ENCODE peak calls at places on chromosomes 2 and 18, in four cellular contexts. One of them, this sample, is unnamed.

GRCh38 chr2:184187421-184187971 is 410.8 kb upstream of the ZNF804A start:
- DNase-seq in aorta: no peak
- DNase-seq in fibroblast of the aortic adventitia: no peak
- DNase-seq in breast epithelium: no peak
- DNase-seq in this sample: no peak

GRCh38 chr18:58227361-58227930 is 183.4 kb downstream of the NEDD4L start:
- DNase-seq in aorta: no peak
- DNase-seq in fibroblast of the aortic adventitia: no peak
- DNase-seq in breast epithelium: no peak
- DNase-seq in this sample: no peak

GRCh38 chr2:217988014-217988839 is 14.6 kb downstream of the TNS1 start:
- DNase-seq in aorta: peak
- DNase-seq in fibroblast of the aortic adventitia: peak
- DNase-seq in breast epithelium: peak
- DNase-seq in this sample: peak

GRCh38 chr2:12502759-12503158 is 214.0 kb upstream of the TRIB2 start:
- DNase-seq in aorta: no peak
- DNase-seq in fibroblast of the aortic adventitia: no peak
- DNase-seq in breast epithelium: no peak
- DNase-seq in this sample: peak

GRCh38 chr2:47569658-47570398 is 166.9 kb downstream of the MSH2 start:
- DNase-seq in aorta: no peak
- DNase-seq in fibroblast of the aortic adventitia: no peak
- DNase-seq in breast epithelium: no peak
- DNase-seq in this sample: peak

GRCh38 chr2:158325031-158325781 is 131.3 kb downstream of the CCDC148 start:
- DNase-seq in aorta: no peak
- DNase-seq in fibroblast of the aortic adventitia: peak
- DNase-seq in breast epithelium: no peak
- DNase-seq in this sample: peak

GRCh38 chr2:8380573-8380972 is 301.3 kb upstream of the ID2 start:
- DNase-seq in aorta: no peak
- DNase-seq in fibroblast of the aortic adventitia: no peak
- DNase-seq in breast epithelium: no peak
- DNase-seq in this sample: no peak

GRCh38 chr2:45468279-45468678 is 142.8 kb downstream of the SRBD1 start:
- DNase-seq in aorta: no peak
- DNase-seq in fibroblast of the aortic adventitia: no peak
- DNase-seq in breast epithelium: no peak
- DNase-seq in this sample: no peak

GRCh38 chr2:102672124-102672786 is 52.9 kb downstream of the SLC9A2 start:
- DNase-seq in aorta: no peak
- DNase-seq in fibroblast of the aortic adventitia: no peak
- DNase-seq in breast epithelium: no peak
- DNase-seq in this sample: no peak

DNA sequence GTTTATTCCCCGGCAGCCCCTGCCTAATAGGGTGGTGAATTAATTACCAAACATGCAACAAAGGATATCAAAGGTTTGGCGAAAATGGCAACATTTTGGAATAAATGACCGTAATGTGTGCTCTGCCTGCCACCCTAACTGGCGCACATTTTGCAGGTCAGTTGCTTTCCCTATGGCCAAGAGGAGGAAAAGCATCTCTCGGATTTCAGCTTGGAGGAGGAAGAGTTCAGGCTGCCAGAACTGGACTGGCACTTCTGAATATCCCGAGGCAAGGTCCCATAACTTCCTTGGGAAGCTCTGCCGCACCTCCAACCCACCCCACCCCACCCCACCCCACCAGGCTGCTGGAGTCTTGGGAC is 37.1 kb downstream of the SLC25A52 start:
- DNase-seq in aorta: no peak
- DNase-seq in fibroblast of the aortic adventitia: no peak
- DNase-seq in breast epithelium: no peak
- DNase-seq in this sample: no peak
- H3K4me3 ChIP-seq in aorta: peak
- H3K4me3 ChIP-seq in fibroblast of the aortic adventitia: peak
- H3K4me3 ChIP-seq in breast epithelium: peak
- H3K4me3 ChIP-seq in this sample: peak

GRCh38 chr2:70738159-70738558 is 29.8 kb downstream of the ADD2 start:
- DNase-seq in aorta: no peak
- DNase-seq in fibroblast of the aortic adventitia: no peak
- DNase-seq in breast epithelium: no peak
- DNase-seq in this sample: no peak

GRCh38 chr2:70735065-70735464 is 32.9 kb downstream of the ADD2 start:
- DNase-seq in aorta: no peak
- DNase-seq in fibroblast of the aortic adventitia: no peak
- DNase-seq in breast epithelium: no peak
- DNase-seq in this sample: no peak

GRCh38 chr2:70732736-70733427 is 35.1 kb downstream of the ADD2 start:
- DNase-seq in aorta: no peak
- DNase-seq in fibroblast of the aortic adventitia: no peak
- DNase-seq in breast epithelium: no peak
- DNase-seq in this sample: no peak

GRCh38 chr2:70730730-70731129 is 37.3 kb downstream of the ADD2 start:
- DNase-seq in aorta: no peak
- DNase-seq in fibroblast of the aortic adventitia: no peak
- DNase-seq in breast epithelium: no peak
- DNase-seq in this sample: no peak

DNA sequence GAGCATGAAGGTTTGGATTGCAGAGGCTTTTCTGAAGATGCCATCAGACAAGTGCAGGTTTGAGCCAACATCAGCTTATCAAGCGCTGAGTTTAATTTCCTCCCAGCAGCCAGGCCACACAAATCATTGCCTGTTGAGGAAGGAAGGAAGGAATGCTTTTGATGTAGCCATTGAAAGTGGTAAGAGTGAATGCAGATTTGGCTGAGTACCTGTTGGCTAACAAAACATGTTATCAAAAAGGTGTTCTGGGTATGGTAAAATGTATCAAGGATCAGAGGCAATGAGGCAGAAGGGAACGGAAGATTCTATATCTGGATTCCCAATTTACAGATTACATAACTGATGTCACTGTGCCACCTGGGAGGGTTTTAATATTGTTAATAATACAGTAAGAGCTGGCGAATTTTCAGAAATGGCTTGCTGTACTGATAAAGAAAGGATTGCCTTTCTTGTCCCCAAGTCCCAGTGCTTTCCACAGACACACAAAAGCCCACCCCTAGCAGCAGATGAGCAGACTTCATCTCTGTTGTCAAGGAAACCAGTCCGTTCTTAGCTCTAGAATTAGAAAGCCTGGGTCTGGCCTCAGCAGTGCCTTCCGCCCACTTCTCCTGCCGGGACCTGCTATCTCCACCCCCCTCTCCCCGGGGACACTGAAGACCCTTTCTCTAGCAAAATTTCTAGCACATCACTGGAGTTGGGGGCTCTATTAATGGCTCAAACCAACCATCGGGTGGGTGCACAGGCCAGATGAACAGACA is 34.4 kb downstream of the ADD2 start:
- DNase-seq in aorta: no peak
- DNase-seq in fibroblast of the aortic adventitia: no peak
- DNase-seq in breast epithelium: no peak
- DNase-seq in this sample: no peak
- H3K4me3 ChIP-seq in aorta: no peak
- H3K4me3 ChIP-seq in fibroblast of the aortic adventitia: no peak
- H3K4me3 ChIP-seq in breast epithelium: no peak
- H3K4me3 ChIP-seq in this sample: no peak

GRCh38 chr2:105796131-105796638 is 51.5 kb downstream of the NCK2 start:
- DNase-seq in aorta: no peak
- DNase-seq in fibroblast of the aortic adventitia: no peak
- DNase-seq in breast epithelium: no peak
- DNase-seq in this sample: no peak
- H3K4me3 ChIP-seq in aorta: no peak
- H3K4me3 ChIP-seq in fibroblast of the aortic adventitia: no peak
- H3K4me3 ChIP-seq in breast epithelium: no peak
- H3K4me3 ChIP-seq in this sample: no peak

GRCh38 chr2:199428291-199428690 is 29.4 kb downstream of the SATB2 start:
- DNase-seq in aorta: no peak
- DNase-seq in fibroblast of the aortic adventitia: no peak
- DNase-seq in breast epithelium: no peak
- DNase-seq in this sample: no peak

GRCh38 chr2:199434555-199434954 is 23.2 kb downstream of the SATB2 start:
- DNase-seq in aorta: no peak
- DNase-seq in fibroblast of the aortic adventitia: no peak
- DNase-seq in breast epithelium: no peak
- DNase-seq in this sample: no peak

GRCh38 chr2:199430219-199430618 is 27.5 kb downstream of the SATB2 start:
- DNase-seq in aorta: no peak
- DNase-seq in fibroblast of the aortic adventitia: no peak
- DNase-seq in breast epithelium: no peak
- DNase-seq in this sample: no peak

GRCh38 chr2:199433204-199433832 is 24.4 kb downstream of the SATB2 start:
- DNase-seq in aorta: no peak
- DNase-seq in fibroblast of the aortic adventitia: no peak
- DNase-seq in breast epithelium: no peak
- DNase-seq in this sample: no peak

GRCh38 chr2:199431748-199432213 is 26.0 kb downstream of the SATB2 start:
- DNase-seq in aorta: no peak
- DNase-seq in fibroblast of the aortic adventitia: peak
- DNase-seq in breast epithelium: no peak
- DNase-seq in this sample: no peak
- H3K4me3 ChIP-seq in aorta: no peak
- H3K4me3 ChIP-seq in fibroblast of the aortic adventitia: no peak
- H3K4me3 ChIP-seq in breast epithelium: no peak
- H3K4me3 ChIP-seq in this sample: no peak

This sample was measured in GM23248.